ENCODE peak calls at places on chromosomes 4 and X, in four cellular contexts. One of them, this sample, is unnamed.

GRCh38 chr4:155042014-155042413 is 166.4 kb upstream of the NPY2R start:
- DNase-seq in activated CD4-positive, CD25-positive, alpha-beta regulatory T cell: no peak
- DNase-seq in foreskin melanocyte: no peak
- DNase-seq in fibroblast of mammary gland: no peak
- DNase-seq in this sample: no peak

GRCh38 chrX:155048997-155049619 is 21.8 kb downstream of the CMC4 start:
- DNase-seq in activated CD4-positive, CD25-positive, alpha-beta regulatory T cell: peak; percentile 13
- DNase-seq in foreskin melanocyte: no peak
- DNase-seq in fibroblast of mammary gland: peak; percentile 68
- DNase-seq in this sample: peak; percentile 55

GRCh38 chr4:85496933-85497332 is 22.0 kb downstream of the ARHGAP24 start:
- DNase-seq in activated CD4-positive, CD25-positive, alpha-beta regulatory T cell: no peak
- DNase-seq in foreskin melanocyte: no peak
- DNase-seq in fibroblast of mammary gland: peak; percentile 94
- DNase-seq in this sample: no peak

GRCh38 chrX:134721766-134722532 is 63.7 kb upstream of the PLAC1 start:
- DNase-seq in activated CD4-positive, CD25-positive, alpha-beta regulatory T cell: no peak
- DNase-seq in foreskin melanocyte: no peak
- DNase-seq in fibroblast of mammary gland: no peak
- DNase-seq in this sample: no peak

GRCh38 chrX:55818673-55819375 is 101.3 kb downstream of the RRAGB start:
- DNase-seq in activated CD4-positive, CD25-positive, alpha-beta regulatory T cell: no peak
- DNase-seq in foreskin melanocyte: no peak
- DNase-seq in fibroblast of mammary gland: no peak
- DNase-seq in this sample: no peak

GRCh38 chr4:113919611-113920010 is 59.8 kb downstream of the ARSJ start:
- DNase-seq in activated CD4-positive, CD25-positive, alpha-beta regulatory T cell: no peak
- DNase-seq in foreskin melanocyte: no peak
- DNase-seq in fibroblast of mammary gland: peak; percentile 55
- DNase-seq in this sample: no peak

GRCh38 chr4:4406455-4407298 is 19.8 kb downstream of the NSG1 start:
- DNase-seq in activated CD4-positive, CD25-positive, alpha-beta regulatory T cell: no peak
- DNase-seq in foreskin melanocyte: no peak
- DNase-seq in fibroblast of mammary gland: no peak
- DNase-seq in this sample: no peak

GRCh38 chr4:2419814-2420213 is 1.1 kb downstream of the CFAP99 start:
- DNase-seq in activated CD4-positive, CD25-positive, alpha-beta regulatory T cell: no peak
- DNase-seq in foreskin melanocyte: no peak
- DNase-seq in fibroblast of mammary gland: no peak
- DNase-seq in this sample: no peak

GRCh38 chr4:78437608-78438088 is 113.9 kb upstream of the ANXA3 start:
- DNase-seq in activated CD4-positive, CD25-positive, alpha-beta regulatory T cell: no peak
- DNase-seq in foreskin melanocyte: peak; percentile 60
- DNase-seq in fibroblast of mammary gland: no peak
- DNase-seq in this sample: no peak

This sample was measured in transverse colon.